ENCODE peak calls at places on chromosomes 5 and 9, in nine cellular contexts. One of them, this sample, is unnamed.

GRCh38 chr9:136052433-136052880 is 42.6 kb downstream of the NACC2 start:
- DNase-seq in ovary: no peak
- DNase-seq in right atrium auricular region: no peak
- DNase-seq in PC-3: peak; percentile 33
- DNase-seq in aorta: peak; percentile 57
- DNase-seq in psoas muscle: no peak
- DNase-seq in sigmoid colon: peak; percentile 74
- DNase-seq in CD4-positive, alpha-beta memory T cell: no peak
- DNase-seq in fibroblast of lung: no peak
- DNase-seq in this sample: no peak

GRCh38 chr9:105007143-105007542 is 79.2 kb upstream of the ABCA1 start:
- DNase-seq in PC-3: peak; percentile 72
- DNase-seq in aorta: peak; percentile 63
- DNase-seq in CD4-positive, alpha-beta memory T cell: no peak
- DNase-seq in ovary: no peak
- DNase-seq in sigmoid colon: peak; percentile 76
- DNase-seq in fibroblast of lung: peak; percentile 96
- DNase-seq in right atrium auricular region: peak; percentile 83
- DNase-seq in psoas muscle: peak; percentile 17
- DNase-seq in this sample: no peak

GRCh38 chr9:135816179-135816970 is 91.0 kb downstream of the CAMSAP1 start:
- DNase-seq in psoas muscle: no peak
- DNase-seq in CD4-positive, alpha-beta memory T cell: no peak
- DNase-seq in fibroblast of lung: no peak
- DNase-seq in ovary: no peak
- DNase-seq in PC-3: no peak
- DNase-seq in sigmoid colon: no peak
- DNase-seq in right atrium auricular region: no peak
- DNase-seq in aorta: no peak
- DNase-seq in this sample: no peak

GRCh38 chr9:131885144-131885609 is 145.3 kb upstream of the RAPGEF1 start:
- DNase-seq in CD4-positive, alpha-beta memory T cell: no peak
- DNase-seq in sigmoid colon: no peak
- DNase-seq in right atrium auricular region: no peak
- DNase-seq in PC-3: no peak
- DNase-seq in ovary: no peak
- DNase-seq in psoas muscle: no peak
- DNase-seq in aorta: no peak
- DNase-seq in fibroblast of lung: no peak
- DNase-seq in this sample: no peak

GRCh38 chr5:45847877-45848276 is 151.7 kb upstream of the HCN1 start:
- DNase-seq in sigmoid colon: no peak
- DNase-seq in ovary: no peak
- DNase-seq in psoas muscle: no peak
- DNase-seq in aorta: no peak
- DNase-seq in PC-3: no peak
- DNase-seq in right atrium auricular region: no peak
- DNase-seq in fibroblast of lung: no peak
- DNase-seq in CD4-positive, alpha-beta memory T cell: no peak
- DNase-seq in this sample: no peak

GRCh38 chr9:125815568-125815967 is 68.4 kb downstream of the PBX3 start:
- DNase-seq in psoas muscle: no peak
- DNase-seq in ovary: no peak
- DNase-seq in aorta: no peak
- DNase-seq in PC-3: peak; percentile 54
- DNase-seq in right atrium auricular region: no peak
- DNase-seq in fibroblast of lung: peak; percentile 82
- DNase-seq in CD4-positive, alpha-beta memory T cell: no peak
- DNase-seq in sigmoid colon: no peak
- DNase-seq in this sample: no peak

GRCh38 chr9:124079176-124079925 is 67.8 kb downstream of the LHX2 start:
- DNase-seq in psoas muscle: peak; percentile 53
- DNase-seq in CD4-positive, alpha-beta memory T cell: no peak
- DNase-seq in fibroblast of lung: peak; percentile 72
- DNase-seq in ovary: no peak
- DNase-seq in right atrium auricular region: peak; percentile 67
- DNase-seq in aorta: no peak
- DNase-seq in PC-3: peak; percentile 86
- DNase-seq in sigmoid colon: peak; percentile 34
- DNase-seq in this sample: no peak

GRCh38 chr9:93682155-93682968 is 106.0 kb downstream of the PHF2 start:
- DNase-seq in aorta: peak; percentile 63
- DNase-seq in sigmoid colon: peak; percentile 75
- DNase-seq in ovary: peak; percentile 67
- DNase-seq in psoas muscle: peak; percentile 58
- DNase-seq in fibroblast of lung: peak; percentile 15
- DNase-seq in right atrium auricular region: peak; percentile 64
- DNase-seq in PC-3: peak; percentile 60
- DNase-seq in CD4-positive, alpha-beta memory T cell: peak; percentile 36
- DNase-seq in this sample: no peak

GRCh38 chr5:131751551-131751950 is 45.3 kb downstream of the FNIP1 start:
- DNase-seq in ovary: no peak
- DNase-seq in fibroblast of lung: peak; percentile 35
- DNase-seq in sigmoid colon: no peak
- DNase-seq in CD4-positive, alpha-beta memory T cell: no peak
- DNase-seq in right atrium auricular region: no peak
- DNase-seq in aorta: no peak
- DNase-seq in PC-3: no peak
- DNase-seq in psoas muscle: no peak
- DNase-seq in this sample: no peak

GRCh38 chr5:72494700-72495124 is 12.5 kb downstream of the ZNF366 start:
- DNase-seq in right atrium auricular region: no peak
- DNase-seq in fibroblast of lung: no peak
- DNase-seq in aorta: no peak
- DNase-seq in ovary: no peak
- DNase-seq in psoas muscle: no peak
- DNase-seq in sigmoid colon: no peak
- DNase-seq in PC-3: no peak
- DNase-seq in CD4-positive, alpha-beta memory T cell: no peak
- DNase-seq in this sample: no peak

GRCh38 chr5:27571681-27572080 is 533.3 kb upstream of the CDH9 start:
- DNase-seq in fibroblast of lung: no peak
- DNase-seq in CD4-positive, alpha-beta memory T cell: no peak
- DNase-seq in psoas muscle: no peak
- DNase-seq in aorta: no peak
- DNase-seq in ovary: no peak
- DNase-seq in sigmoid colon: no peak
- DNase-seq in right atrium auricular region: no peak
- DNase-seq in PC-3: no peak
- DNase-seq in this sample: no peak

GRCh38 chr5:138596105-138596987 is 21.1 kb upstream of the HSPA9 start:
- DNase-seq in right atrium auricular region: no peak
- DNase-seq in CD4-positive, alpha-beta memory T cell: no peak
- DNase-seq in sigmoid colon: peak; percentile 22
- DNase-seq in aorta: no peak
- DNase-seq in fibroblast of lung: no peak
- DNase-seq in ovary: no peak
- DNase-seq in psoas muscle: no peak
- DNase-seq in PC-3: no peak
- DNase-seq in this sample: no peak

GRCh38 chr5:978051-978450 is 30.6 kb upstream of the NKD2 start:
- DNase-seq in PC-3: no peak
- DNase-seq in sigmoid colon: no peak
- DNase-seq in aorta: peak; percentile 19
- DNase-seq in CD4-positive, alpha-beta memory T cell: no peak
- DNase-seq in right atrium auricular region: no peak
- DNase-seq in fibroblast of lung: no peak
- DNase-seq in psoas muscle: no peak
- DNase-seq in ovary: no peak
- DNase-seq in this sample: no peak
- H3K27ac ChIP-seq in PC-3: no peak overlapping the region
- H3K27ac ChIP-seq in sigmoid colon: no peak overlapping the region
- H3K27ac ChIP-seq in aorta: no peak overlapping the region
- H3K27ac ChIP-seq in CD4-positive, alpha-beta memory T cell: no peak overlapping the region
- H3K27ac ChIP-seq in right atrium auricular region: no peak overlapping the region
- H3K27ac ChIP-seq in fibroblast of lung: no peak overlapping the region
- H3K27ac ChIP-seq in psoas muscle: no peak overlapping the region
- H3K27ac ChIP-seq in ovary: no peak overlapping the region
- H3K27ac ChIP-seq in this sample: no peak overlapping the region

DNA sequence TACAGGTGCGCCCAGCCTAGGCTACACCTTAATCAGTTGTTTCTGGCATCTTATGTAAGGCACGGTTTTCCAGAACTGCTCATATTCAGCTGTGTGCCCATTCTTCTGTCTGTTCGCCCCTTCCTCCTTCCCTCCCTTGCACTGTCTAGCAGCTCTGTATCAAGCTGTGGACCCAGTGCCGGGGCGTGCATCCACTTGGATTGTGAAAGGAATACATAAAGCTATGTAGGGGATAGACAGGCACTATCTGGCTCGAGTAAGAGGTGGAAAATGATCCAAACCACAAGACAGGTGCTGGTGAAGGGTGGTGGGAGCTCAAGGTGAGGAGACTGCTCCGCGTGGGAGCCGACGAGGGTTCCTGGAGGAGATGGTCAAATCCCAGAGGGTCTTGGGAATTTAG is 2.0 kb downstream of the GLIPR2 start:
- DNase-seq in ovary: no peak
- DNase-seq in CD4-positive, alpha-beta memory T cell: no peak
- DNase-seq in sigmoid colon: no peak
- DNase-seq in fibroblast of lung: no peak
- DNase-seq in PC-3: no peak
- DNase-seq in aorta: no peak
- DNase-seq in right atrium auricular region: no peak
- DNase-seq in psoas muscle: no peak
- DNase-seq in this sample: no peak
- H3K4me1 ChIP-seq in ovary: peaks cover 16% of the 10 kb centered on the region
- H3K4me1 ChIP-seq in CD4-positive, alpha-beta memory T cell: peaks cover 75% of the 10 kb centered on the region
- H3K4me1 ChIP-seq in sigmoid colon: peaks cover 65% of the 10 kb centered on the region
- H3K4me1 ChIP-seq in fibroblast of lung: peaks cover 16% of the 10 kb centered on the region
- H3K4me1 ChIP-seq in PC-3: peaks cover 23% of the 10 kb centered on the region
- H3K4me1 ChIP-seq in aorta: no peaks in the 10 kb centered on the region
- H3K4me1 ChIP-seq in right atrium auricular region: no peaks in the 10 kb centered on the region
- H3K4me1 ChIP-seq in psoas muscle: peaks cover 8% of the 10 kb centered on the region
- H3K4me1 ChIP-seq in this sample: peaks cover 69% of the 10 kb centered on the region

GRCh38 chr5:9737265-9737664 is 107.1 kb upstream of the TAS2R1 start:
- DNase-seq in ovary: no peak
- DNase-seq in aorta: no peak
- DNase-seq in CD4-positive, alpha-beta memory T cell: no peak
- DNase-seq in PC-3: no peak
- DNase-seq in right atrium auricular region: no peak
- DNase-seq in sigmoid colon: no peak
- DNase-seq in fibroblast of lung: no peak
- DNase-seq in psoas muscle: no peak
- DNase-seq in this sample: no peak

GRCh38 chr5:9742848-9743247 is 112.7 kb upstream of the TAS2R1 start:
- DNase-seq in CD4-positive, alpha-beta memory T cell: no peak
- DNase-seq in PC-3: no peak
- DNase-seq in ovary: no peak
- DNase-seq in right atrium auricular region: no peak
- DNase-seq in aorta: no peak
- DNase-seq in fibroblast of lung: no peak
- DNase-seq in psoas muscle: no peak
- DNase-seq in sigmoid colon: no peak
- DNase-seq in this sample: no peak

GRCh38 chr5:9733456-9733855 is 103.3 kb upstream of the TAS2R1 start:
- DNase-seq in ovary: no peak
- DNase-seq in PC-3: no peak
- DNase-seq in psoas muscle: no peak
- DNase-seq in sigmoid colon: no peak
- DNase-seq in CD4-positive, alpha-beta memory T cell: no peak
- DNase-seq in aorta: no peak
- DNase-seq in right atrium auricular region: no peak
- DNase-seq in fibroblast of lung: peak; percentile 3
- DNase-seq in this sample: no peak

GRCh38 chr5:9739135-9739534 is 109.0 kb upstream of the TAS2R1 start:
- DNase-seq in psoas muscle: no peak
- DNase-seq in CD4-positive, alpha-beta memory T cell: no peak
- DNase-seq in PC-3: no peak
- DNase-seq in fibroblast of lung: no peak
- DNase-seq in ovary: no peak
- DNase-seq in right atrium auricular region: no peak
- DNase-seq in sigmoid colon: no peak
- DNase-seq in aorta: no peak
- DNase-seq in this sample: no peak
- H3K9me3 ChIP-seq in psoas muscle: no peaks in the 10 kb centered on the region
- H3K9me3 ChIP-seq in CD4-positive, alpha-beta memory T cell: no peaks in the 10 kb centered on the region
- H3K9me3 ChIP-seq in PC-3: no peaks in the 10 kb centered on the region
- H3K9me3 ChIP-seq in fibroblast of lung: no peaks in the 10 kb centered on the region
- H3K9me3 ChIP-seq in ovary: no peaks in the 10 kb centered on the region
- H3K9me3 ChIP-seq in right atrium auricular region: no peaks in the 10 kb centered on the region
- H3K9me3 ChIP-seq in sigmoid colon: no peaks in the 10 kb centered on the region
- H3K9me3 ChIP-seq in aorta: no peaks in the 10 kb centered on the region
- H3K9me3 ChIP-seq in this sample: no peaks in the 10 kb centered on the region

DNA sequence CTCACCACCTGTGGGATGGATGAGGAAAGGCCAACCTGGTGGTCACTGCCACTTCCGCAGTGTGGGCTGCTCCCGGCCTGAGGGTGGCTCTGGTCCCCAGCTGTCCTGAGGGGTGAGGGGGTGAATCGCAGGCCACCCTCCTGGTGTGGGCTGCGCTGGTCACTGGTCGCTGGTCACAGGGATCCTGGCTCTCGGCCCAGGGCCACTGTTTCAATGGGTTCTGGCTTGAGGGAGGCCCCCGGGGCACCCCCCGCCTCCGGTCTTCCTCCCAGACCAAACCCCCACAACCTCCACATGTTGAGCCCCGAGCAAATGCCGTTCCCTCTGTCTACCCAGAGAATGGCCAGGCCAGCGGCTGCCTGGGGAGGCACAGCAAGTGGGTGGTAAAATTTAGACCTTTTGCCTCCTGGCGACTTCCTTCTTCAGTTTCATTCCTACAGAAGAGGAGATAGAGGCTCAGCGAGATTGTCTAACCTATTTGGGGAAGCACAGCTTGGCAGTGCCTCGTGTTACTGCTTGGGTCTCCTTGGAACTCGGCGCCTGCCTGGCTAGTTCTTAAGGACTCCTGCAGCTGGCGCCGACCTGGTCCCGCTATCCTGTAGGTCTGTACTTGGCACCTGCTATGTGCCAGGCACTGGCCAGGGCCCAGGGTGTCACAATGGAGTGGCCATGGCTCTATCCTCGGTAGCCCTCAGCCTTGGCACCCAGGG is 48.2 kb downstream of the RXRA start:
- DNase-seq in CD4-positive, alpha-beta memory T cell: no peak
- DNase-seq in psoas muscle: peak; percentile 84
- DNase-seq in ovary: no peak
- DNase-seq in aorta: peak; percentile 70
- DNase-seq in fibroblast of lung: no peak
- DNase-seq in PC-3: no peak
- DNase-seq in right atrium auricular region: no peak
- DNase-seq in sigmoid colon: peak; percentile 83
- DNase-seq in this sample: no peak
- H3K27ac ChIP-seq in CD4-positive, alpha-beta memory T cell: no peak overlapping the region
- H3K27ac ChIP-seq in psoas muscle: peak overlapping the region; percentile 92
- H3K27ac ChIP-seq in ovary: peak overlapping the region; percentile 46
- H3K27ac ChIP-seq in aorta: no peak overlapping the region
- H3K27ac ChIP-seq in fibroblast of lung: no peak overlapping the region
- H3K27ac ChIP-seq in PC-3: no peak overlapping the region
- H3K27ac ChIP-seq in right atrium auricular region: peak overlapping the region; percentile 86
- H3K27ac ChIP-seq in sigmoid colon: peak overlapping the region; percentile 85
- H3K27ac ChIP-seq in this sample: no peak overlapping the region

GRCh38 chr5:93902288-93902687 is 160.9 kb upstream of the POU5F2 start:
- DNase-seq in CD4-positive, alpha-beta memory T cell: no peak
- DNase-seq in PC-3: no peak
- DNase-seq in psoas muscle: no peak
- DNase-seq in ovary: no peak
- DNase-seq in fibroblast of lung: no peak
- DNase-seq in sigmoid colon: no peak
- DNase-seq in aorta: no peak
- DNase-seq in right atrium auricular region: no peak
- DNase-seq in this sample: no peak
- H3K4me1 ChIP-seq in CD4-positive, alpha-beta memory T cell: no peaks in the 10 kb centered on the region
- H3K4me1 ChIP-seq in PC-3: no peaks in the 10 kb centered on the region
- H3K4me1 ChIP-seq in psoas muscle: no peaks in the 10 kb centered on the region
- H3K4me1 ChIP-seq in ovary: no peaks in the 10 kb centered on the region
- H3K4me1 ChIP-seq in fibroblast of lung: no peaks in the 10 kb centered on the region
- H3K4me1 ChIP-seq in sigmoid colon: no peaks in the 10 kb centered on the region
- H3K4me1 ChIP-seq in aorta: no peaks in the 10 kb centered on the region
- H3K4me1 ChIP-seq in right atrium auricular region: no peaks in the 10 kb centered on the region
- H3K4me1 ChIP-seq in this sample: no peaks in the 10 kb centered on the region

GRCh38 chr5:178941361-178941760 is 363 bp downstream of the ZNF454 start:
- DNase-seq in CD4-positive, alpha-beta memory T cell: no peak
- DNase-seq in sigmoid colon: peak; percentile 69
- DNase-seq in psoas muscle: peak; percentile 18
- DNase-seq in right atrium auricular region: no peak
- DNase-seq in aorta: no peak
- DNase-seq in fibroblast of lung: peak; percentile 27
- DNase-seq in ovary: peak; percentile 64
- DNase-seq in PC-3: no peak
- DNase-seq in this sample: no peak
- H3K9me3 ChIP-seq in CD4-positive, alpha-beta memory T cell: peaks cover 20% of the 10 kb centered on the region
- H3K9me3 ChIP-seq in sigmoid colon: peaks cover 26% of the 10 kb centered on the region
- H3K9me3 ChIP-seq in psoas muscle: peaks cover 45% of the 10 kb centered on the region
- H3K9me3 ChIP-seq in right atrium auricular region: peaks cover 42% of the 10 kb centered on the region
- H3K9me3 ChIP-seq in aorta: peaks cover 12% of the 10 kb centered on the region
- H3K9me3 ChIP-seq in fibroblast of lung: no peaks in the 10 kb centered on the region
- H3K9me3 ChIP-seq in ovary: no peaks in the 10 kb centered on the region
- H3K9me3 ChIP-seq in PC-3: peaks cover 32% of the 10 kb centered on the region
- H3K9me3 ChIP-seq in this sample: peaks cover 51% of the 10 kb centered on the region